ENCODE peak calls at places on chromosomes 13 and 19, in eight cellular contexts. J is NCI-H2081; Y is endothelial cell; I is Caco-2; D is left lung; M is MCF 10A; T is stimulated activated CD4-positive, alpha-beta T cell treated with anti-CD3 and anti-CD28 coated beads, Interleukin-4, amount 100 ng/mL, for 4 hours; Q is lower leg skin. V is an unnamed sample.

GRCh38 chr13:103510007-103510406 is 443.8 kb upstream of the SLC10A2 start:
- DNase-seq in J (no peak), Y (no peak), I (no peak), D (no peak), M (no peak), T (no peak), Q (no peak), V (no peak)

GRCh38 chr19:48510421-48511268 is 990 bp downstream of the LMTK3 start:
- DNase-seq in J (peak), Y (peak), I (peak), D (no peak), M (peak), T (peak), Q (peak), V (peak)

GRCh38 chr19:47609885-47610545 is 1.1 kb downstream of the BICRA start:
- DNase-seq in J (no peak), Y (peak), I (peak), D (peak), M (peak), T (peak), Q (no peak), V (peak)

GRCh38 chr13:33637978-33638743 is 179.8 kb upstream of the RFC3 start:
- DNase-seq in J (no peak), Y (no peak), I (no peak), D (no peak), M (peak), T (no peak), Q (peak), V (no peak)

GRCh38 chr19:55676384-55676783 is 1.4 kb downstream of the EPN1 start:
- DNase-seq in J (no peak), Y (no peak), I (no peak), D (no peak), M (no peak), T (no peak), Q (no peak), V (no peak)

GRCh38 chr19:2455481-2456300 is 1.1 kb downstream of the LMNB2 start:
- DNase-seq in J (no peak), Y (no peak), I (no peak), D (peak), M (peak), T (peak), Q (no peak), V (no peak)

GRCh38 chr19:12034196-12034595 is 1.3 kb downstream of the ZNF433 start:
- DNase-seq in J (no peak), Y (no peak), I (no peak), D (no peak), M (no peak), T (no peak), Q (no peak), V (no peak)

GRCh38 chr13:30504081-30504480 is 38.3 kb upstream of the HMGB1 start:
- DNase-seq in J (no peak), Y (no peak), I (no peak), D (no peak), M (no peak), T (no peak), Q (no peak), V (no peak)

GRCh38 chr19:3638208-3639193 is 11.9 kb upstream of the CACTIN start:
- DNase-seq in J (no peak), Y (no peak), I (no peak), D (peak), M (no peak), T (no peak), Q (no peak), V (no peak)